ENCODE peak calls at places on chromosomes 6 and 20, in ten cellular contexts. Z is T-helper 9 cell; B is activated CD4-positive, alpha-beta memory T cell treated with anti-CD3 and anti-CD28 coated beads for 36 hours; L is GM19239; S is stimulated activated CD4-positive, alpha-beta T cell treated with anti-CD3 and anti-CD28 coated beads, Interleukin-4, amount 100 ng/mL, for 1 hour; G is PC-3; X is effector memory CD8-positive, alpha-beta T cell; O is colonic mucosa; V is amniotic stem cell; N is RCC 7860. U is an unnamed sample.

GRCh38 chr20:24378651-24379050 is 90.8 kb upstream of the SYNDIG1 start:
- DNase-seq in V (no peak), O (no peak), N (no peak), L (no peak), B (no peak), Z (no peak), G (no peak), S (no peak), X (no peak), U (no peak)

GRCh38 chr6:1884313-1884712 is 274.6 kb downstream of the FOXC1 start:
- DNase-seq in G (no peak), S (no peak), Z (no peak), L (no peak), O (no peak), N (no peak), B (no peak), V (no peak), X (no peak), U (no peak)

GRCh38 chr20:54105653-54106052 is 35.3 kb upstream of the BCAS1 start:
- DNase-seq in X (no peak), L (no peak), O (no peak), S (no peak), V (no peak), Z (no peak), B (no peak), N (no peak), G (no peak), U (no peak)

GRCh38 chr6:15887491-15888461 is 224.9 kb upstream of the DTNBP1 start:
- DNase-seq in O (no peak), G (no peak), V (no peak), N (no peak), S (no peak), Z (no peak), L (no peak), B (no peak), X (no peak), U (no peak)

GRCh38 chr6:4672772-4673171 is 103.4 kb upstream of the CDYL start:
- DNase-seq in G (no peak), B (no peak), O (peak), X (no peak), L (no peak), V (no peak), N (no peak), Z (no peak), S (no peak), U (no peak)

GRCh38 chr20:8251201-8251575 is 119.1 kb downstream of the PLCB1 start:
- DNase-seq in N (no peak), G (no peak), B (no peak), O (no peak), Z (no peak), V (no peak), S (no peak), L (no peak), X (no peak), U (no peak)

GRCh38 chr20:4289875-4290274 is 274.5 kb upstream of the RNF24 start:
- DNase-seq in S (no peak), Z (no peak), B (no peak), N (no peak), L (no peak), V (no peak), O (no peak), G (peak), X (no peak), U (no peak)

GRCh38 chr20:59042151-59042795 is at the start of gene PRELID3B:
- DNase-seq in B (no peak), O (peak), V (no peak), S (no peak), Z (no peak), L (no peak), G (peak), N (no peak), X (no peak), U (peak)

GRCh38 chr6:36907781-36908180 is 22.0 kb downstream of the C6orf89 start:
- DNase-seq in X (no peak), L (no peak), V (no peak), Z (no peak), B (no peak), S (no peak), N (no peak), G (peak), O (no peak), U (no peak)

GRCh38 chr6:43985329-43985728 is 141.9 kb downstream of the MRPL14 start:
- DNase-seq in O (no peak), X (no peak), N (no peak), Z (no peak), G (no peak), L (no peak), V (no peak), S (no peak), B (no peak), U (no peak)

GRCh38 chr6:154410619-154411044 is 54.0 kb upstream of the IPCEF1 start:
- DNase-seq in G (peak), O (no peak), N (peak), X (no peak), L (no peak), Z (no peak), S (peak), B (peak), V (peak), U (no peak)

GRCh38 chr6:109166643-109167042 is 71.3 kb downstream of the CEP57L1 start:
- DNase-seq in N (no peak), X (no peak), B (no peak), O (no peak), L (no peak), V (no peak), S (no peak), G (no peak), Z (no peak), U (no peak)

GRCh38 chr6:42779521-42779920 is 2.3 kb upstream of the BICRAL start:
- DNase-seq in S (no peak), L (no peak), Z (no peak), G (no peak), X (no peak), B (no peak), O (no peak), V (no peak), N (no peak), U (no peak)

GRCh38 chr6:84521419-84522001 is 242.9 kb downstream of the TBX18 start:
- DNase-seq in N (no peak), G (no peak), B (no peak), L (no peak), V (no peak), Z (no peak), O (no peak), S (no peak), X (no peak), U (no peak)

GRCh38 chr6:44043479-44044153 is 83.6 kb downstream of the MRPL14 start:
- DNase-seq in N (no peak), X (no peak), B (no peak), S (no peak), L (no peak), O (no peak), Z (no peak), G (no peak), V (no peak), U (no peak)

GRCh38 chr6:19478992-19479391 is 358.2 kb upstream of the ID4 start:
- DNase-seq in L (no peak), X (no peak), N (peak), S (no peak), G (peak), V (no peak), O (no peak), Z (no peak), B (no peak), U (no peak)

GRCh38 chr6:150214310-150214709 is 71.5 kb downstream of the PPP1R14C start:
- DNase-seq in X (no peak), L (no peak), V (no peak), S (no peak), O (no peak), Z (no peak), B (no peak), N (no peak), G (no peak), U (no peak)

GRCh38 chr6:163714179-163714578 is 299.7 kb downstream of the QKI start:
- DNase-seq in X (no peak), Z (no peak), S (no peak), N (no peak), L (no peak), V (no peak), B (no peak), G (no peak), O (no peak), U (no peak)

GRCh38 chr20:46784450-46785127 is 75.1 kb downstream of the SLC2A10 start:
- DNase-seq in G (peak), V (no peak), X (no peak), O (no peak), S (no peak), B (no peak), L (no peak), Z (no peak), N (no peak), U (no peak)

GRCh38 chr6:72826033-72826432 is 204.2 kb downstream of the KCNQ5 start:
- DNase-seq in X (no peak), S (no peak), Z (no peak), G (peak), L (no peak), V (no peak), O (no peak), B (no peak), N (peak), U (no peak)

GRCh38 chr20:45445805-45446562 is 23.6 kb upstream of the WFDC2 start:
- DNase-seq in O (peak), X (no peak), L (no peak), Z (peak), N (peak), V (no peak), G (peak), B (peak), S (peak), U (no peak)

GRCh38 chr6:89944181-89944755 is 50.0 kb downstream of the GJA10 start:
- DNase-seq in S (no peak), V (no peak), B (no peak), O (no peak), G (no peak), N (no peak), L (no peak), X (no peak), Z (no peak), U (no peak)

U was measured in CD8-positive, alpha-beta memory T cell.